ENCODE peak calls at places on chromosomes 7 and 10, in ten cellular contexts. G, F, R, Q, S, J, X, W, C and T are unnamed samples.
A peak's percentile ranks its signal among the peaks of the same experiment; 100 is the strongest.

GRCh38 chr7:134988161-134988560 is 1.9 kb downstream of the AGBL3 start:
- DNase-seq in G (no peak), F (no peak), R (no peak), Q (no peak), S (no peak), J (no peak), X (no peak), W (no peak), C (no peak), T (no peak)

GRCh38 chr7:30660331-30661255 is 21.7 kb downstream of the CRHR2 start:
- DNase-seq in G (no peak), F (no peak), R (no peak), Q (no peak), S (no peak), J (no peak), X (no peak), W (no peak), C (no peak), T (no peak)

GRCh38 chr10:61097026-61097425 is 153.0 kb upstream of the RHOBTB1 start:
- DNase-seq in G (no peak), F (no peak), R (no peak), Q (no peak), S (no peak), J (no peak), X (peak; percentile 81), W (no peak), C (no peak), T (no peak)

GRCh38 chr10:5096108-5096507 is 1.9 kb downstream of the AKR1C3 start:
- DNase-seq in G (no peak), F (no peak), R (no peak), Q (no peak), S (no peak), J (no peak), X (no peak), W (no peak), C (no peak), T (no peak)

GRCh38 chr10:28432210-28432676 is 100.7 kb upstream of the WAC start:
- DNase-seq in G (peak; percentile 46), F (peak; percentile 83), R (peak; percentile 47), Q (no peak), S (peak; percentile 39), J (peak; percentile 90), X (peak; percentile 66), W (peak; percentile 18), C (no peak), T (peak; percentile 41)

GRCh38 chr10:106395061-106395749 is 769.3 kb downstream of the SORCS1 start:
- DNase-seq in G (no peak), F (no peak), R (no peak), Q (no peak), S (no peak), J (no peak), X (no peak), W (no peak), C (no peak), T (no peak)

GRCh38 chr10:30637881-30638467 is 8.4 kb upstream of the LYZL2 start:
- DNase-seq in G (peak; percentile 86), F (no peak), R (no peak), Q (no peak), S (no peak), J (no peak), X (peak; percentile 94), W (no peak), C (no peak), T (peak; percentile 83)

GRCh38 chr10:101828734-101829551 is 10.7 kb upstream of the OGA start:
- DNase-seq in G (no peak), F (no peak), R (no peak), Q (no peak), S (peak; percentile 63), J (peak; percentile 31), X (no peak), W (no peak), C (no peak), T (no peak)

GRCh38 chr7:44348851-44349781 is 23.7 kb upstream of the CAMK2B start:
- DNase-seq in G (no peak), F (peak; percentile 8), R (no peak), Q (no peak), S (no peak), J (peak; percentile 76), X (no peak), W (no peak), C (no peak), T (peak; percentile 6)

GRCh38 chr10:9851808-9852207 is 1165.9 kb upstream of the CELF2 start:
- DNase-seq in G (no peak), F (no peak), R (no peak), Q (no peak), S (no peak), J (no peak), X (no peak), W (no peak), C (no peak), T (no peak)

GRCh38 chr10:30784521-30784895 is 155.0 kb upstream of the LYZL2 start:
- DNase-seq in G (no peak), F (no peak), R (no peak), Q (no peak), S (no peak), J (no peak), X (peak; percentile 63), W (no peak), C (no peak), T (no peak)

DNA sequence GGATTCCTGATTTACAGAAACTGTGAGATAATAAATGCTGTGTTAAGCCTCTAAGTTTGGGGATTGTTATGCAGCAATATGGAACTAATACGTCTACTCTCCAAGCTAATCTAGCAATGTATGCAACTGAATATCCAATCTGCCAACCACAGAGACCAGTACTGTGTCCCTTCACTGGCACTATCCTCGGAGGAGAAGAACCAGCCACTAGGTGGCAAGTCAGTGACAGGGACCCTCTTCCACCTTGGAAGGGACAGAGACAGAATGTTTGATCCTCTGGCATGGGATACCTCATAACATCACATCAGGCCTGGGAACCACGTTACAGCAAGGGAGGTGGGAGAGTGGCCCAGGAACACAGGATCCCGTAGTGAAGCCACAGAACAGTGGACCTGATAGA is 96.4 kb downstream of the CREM start:
- DNase-seq in G (no peak), F (peak; percentile 31), R (no peak), Q (no peak), S (no peak), J (peak; percentile 32), X (no peak), W (no peak), C (no peak), T (no peak)
- TF ChIP-seq CTCF in G (peak; percentile 13), F (peak; percentile 51), R (no peak), Q (no peak), S (no peak), J (peak; percentile 53), X (no peak), W (peak; percentile 41), C (no peak), T (peak; percentile 19)

DNA sequence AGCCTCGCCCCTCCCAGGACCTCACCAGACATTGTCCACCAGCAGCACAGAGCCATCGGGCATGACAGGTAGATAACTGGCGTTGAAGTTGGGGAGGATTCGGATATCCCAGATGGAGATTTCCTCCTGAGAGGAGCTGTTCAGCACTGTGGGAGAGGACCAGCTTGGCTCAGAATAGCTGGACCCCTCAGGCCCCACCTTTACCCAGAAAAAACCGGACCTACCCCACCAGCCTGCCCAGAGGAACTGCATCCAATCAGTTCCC is 1.5 kb downstream of the TRAPPC14 start:
- DNase-seq in G (no peak), F (no peak), R (no peak), Q (no peak), S (no peak), J (no peak), X (no peak), W (no peak), C (no peak), T (no peak)
- H3K4me3 ChIP-seq in G (peak overlapping the region; percentile 76), F (no peak overlapping the region), R (peak overlapping the region; percentile 78), Q (peak overlapping the region; percentile 91), S (no peak overlapping the region), J (peak overlapping the region; percentile 97), X (no peak overlapping the region), W (no peak overlapping the region), C (no peak overlapping the region), T (no peak overlapping the region)

GRCh38 chr10:85789125-85789524 is 577.5 kb downstream of the GRID1 start:
- DNase-seq in G (no peak), F (no peak), R (no peak), Q (no peak), S (no peak), J (no peak), X (no peak), W (no peak), C (no peak), T (no peak)

GRCh38 chr10:85792533-85792858 is 574.1 kb downstream of the GRID1 start:
- DNase-seq in G (no peak), F (no peak), R (no peak), Q (no peak), S (no peak), J (no peak), X (no peak), W (no peak), C (no peak), T (no peak)

GRCh38 chr10:85794553-85794952 is 572.0 kb downstream of the GRID1 start:
- DNase-seq in G (no peak), F (no peak), R (no peak), Q (no peak), S (no peak), J (no peak), X (no peak), W (no peak), C (no peak), T (no peak)

GRCh38 chr10:85790155-85790789 is 576.3 kb downstream of the GRID1 start:
- DNase-seq in G (no peak), F (no peak), R (no peak), Q (no peak), S (no peak), J (no peak), X (no peak), W (no peak), C (no peak), T (no peak)

GRCh38 chr10:85791846-85792532 is 574.6 kb downstream of the GRID1 start:
- DNase-seq in G (no peak), F (peak; percentile 30), R (peak; percentile 16), Q (no peak), S (no peak), J (peak; percentile 1), X (no peak), W (no peak), C (no peak), T (no peak)
- TF ChIP-seq CTCF in G (no peak), F (peak; percentile 20), R (peak; percentile 25), Q (peak; percentile 57), S (no peak), J (peak; percentile 13), X (no peak), W (peak; percentile 36), C (no peak), T (no peak)

DNA sequence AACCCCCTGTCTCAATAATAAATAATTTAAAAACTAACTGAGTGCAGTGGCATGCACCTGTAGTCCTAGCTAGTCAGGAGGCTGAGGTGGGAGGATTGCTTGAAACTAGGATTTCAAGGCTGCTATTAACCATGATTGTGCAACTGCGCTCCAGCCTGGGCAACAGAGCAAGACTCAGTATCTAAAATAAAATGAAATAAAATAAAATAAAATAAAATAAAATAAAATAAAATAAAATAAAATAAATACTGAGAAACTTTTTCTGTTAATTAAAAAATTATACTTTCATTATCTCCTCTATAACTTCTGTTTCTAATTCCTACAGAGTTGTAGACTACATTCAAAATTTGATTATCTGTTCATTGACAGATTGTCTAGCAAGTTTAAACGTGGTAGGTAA is 999.4 kb downstream of the ANKRD7 start:
- DNase-seq in G (no peak), F (no peak), R (no peak), Q (no peak), S (no peak), J (no peak), X (no peak), W (no peak), C (no peak), T (no peak)
- H3K4me3 ChIP-seq in G (no peak overlapping the region), F (no peak overlapping the region), R (no peak overlapping the region), Q (no peak overlapping the region), S (no peak overlapping the region), J (no peak overlapping the region), X (no peak overlapping the region), W (no peak overlapping the region), C (no peak overlapping the region), T (no peak overlapping the region)

GRCh38 chr10:88791924-88792323 is 10.6 kb upstream of the LIPM start:
- DNase-seq in G (no peak), F (peak; percentile 66), R (peak; percentile 64), Q (no peak), S (no peak), J (peak; percentile 85), X (peak; percentile 17), W (peak; percentile 42), C (no peak), T (no peak)
- TF ChIP-seq CTCF in G (peak; percentile 59), F (peak; percentile 71), R (peak; percentile 55), Q (peak; percentile 50), S (no peak), J (peak; percentile 79), X (peak; percentile 41), W (peak; percentile 59), C (peak; percentile 5), T (peak; percentile 71)